ENCODE peak calls at places on chromosomes 5 and 9, in seven cellular contexts. One of them, this sample, is unnamed.
A peak's percentile ranks its signal among the peaks of the same experiment; 100 is the strongest.

GRCh38 chr9:109467936-109468335 is 30.2 kb downstream of the PTPN3 start:
- DNase-seq in AG04449: no peak
- DNase-seq in ovary: no peak
- DNase-seq in heart right ventricle: no peak
- DNase-seq in bronchial epithelial cell: peak; percentile 71
- DNase-seq in HepG2: no peak
- DNase-seq in PC-3: no peak
- DNase-seq in this sample: no peak

GRCh38 chr5:78056053-78056452 is 238.4 kb downstream of the AP3B1 start:
- DNase-seq in AG04449: no peak
- DNase-seq in ovary: no peak
- DNase-seq in heart right ventricle: no peak
- DNase-seq in bronchial epithelial cell: no peak
- DNase-seq in PC-3: no peak
- DNase-seq in HepG2: no peak
- DNase-seq in this sample: no peak

GRCh38 chr5:137312060-137312459 is 187.1 kb downstream of the SPOCK1 start:
- DNase-seq in PC-3: no peak
- DNase-seq in HepG2: no peak
- DNase-seq in ovary: no peak
- DNase-seq in AG04449: no peak
- DNase-seq in heart right ventricle: no peak
- DNase-seq in bronchial epithelial cell: no peak
- DNase-seq in this sample: peak; percentile 19

GRCh38 chr5:154794525-154795234 is 39.5 kb downstream of the LARP1 start:
- DNase-seq in HepG2: no peak
- DNase-seq in AG04449: no peak
- DNase-seq in ovary: no peak
- DNase-seq in bronchial epithelial cell: no peak
- DNase-seq in heart right ventricle: no peak
- DNase-seq in PC-3: no peak
- DNase-seq in this sample: no peak

GRCh38 chr5:98639258-98639657 is 134.2 kb upstream of the RGMB start:
- DNase-seq in AG04449: no peak
- DNase-seq in ovary: no peak
- DNase-seq in PC-3: no peak
- DNase-seq in heart right ventricle: no peak
- DNase-seq in HepG2: no peak
- DNase-seq in bronchial epithelial cell: no peak
- DNase-seq in this sample: no peak

GRCh38 chr5:43941806-43942205 is 338.8 kb downstream of the NNT start:
- DNase-seq in AG04449: no peak
- DNase-seq in HepG2: no peak
- DNase-seq in heart right ventricle: no peak
- DNase-seq in ovary: no peak
- DNase-seq in PC-3: no peak
- DNase-seq in bronchial epithelial cell: no peak
- DNase-seq in this sample: no peak

GRCh38 chr5:135477594-135477993 is 25.4 kb upstream of the TIFAB start:
- DNase-seq in ovary: no peak
- DNase-seq in heart right ventricle: no peak
- DNase-seq in AG04449: no peak
- DNase-seq in HepG2: no peak
- DNase-seq in bronchial epithelial cell: no peak
- DNase-seq in PC-3: no peak
- DNase-seq in this sample: no peak

GRCh38 chr5:83157120-83157519 is 79.8 kb downstream of the XRCC4 start:
- DNase-seq in PC-3: no peak
- DNase-seq in bronchial epithelial cell: no peak
- DNase-seq in ovary: no peak
- DNase-seq in HepG2: no peak
- DNase-seq in AG04449: no peak
- DNase-seq in heart right ventricle: no peak
- DNase-seq in this sample: no peak

GRCh38 chr9:122923947-122924346 is 7.4 kb downstream of the ZBTB26 start:
- DNase-seq in PC-3: no peak
- DNase-seq in AG04449: no peak
- DNase-seq in HepG2: no peak
- DNase-seq in heart right ventricle: no peak
- DNase-seq in bronchial epithelial cell: no peak
- DNase-seq in ovary: no peak
- DNase-seq in this sample: no peak

GRCh38 chr5:126097881-126098280 is 325.3 kb upstream of the GRAMD2B start:
- DNase-seq in PC-3: no peak
- DNase-seq in heart right ventricle: no peak
- DNase-seq in bronchial epithelial cell: no peak
- DNase-seq in AG04449: no peak
- DNase-seq in HepG2: no peak
- DNase-seq in ovary: no peak
- DNase-seq in this sample: no peak

GRCh38 chr9:134333234-134333873 is 7.1 kb downstream of the RXRA start:
- DNase-seq in HepG2: peak; percentile 87
- DNase-seq in AG04449: no peak
- DNase-seq in ovary: no peak
- DNase-seq in bronchial epithelial cell: no peak
- DNase-seq in PC-3: no peak
- DNase-seq in heart right ventricle: peak; percentile 34
- DNase-seq in this sample: no peak

GRCh38 chr5:43066231-43066798 is 26.2 kb upstream of the ANXA2R start:
- DNase-seq in AG04449: no peak
- DNase-seq in ovary: peak; percentile 68
- DNase-seq in bronchial epithelial cell: peak; percentile 52
- DNase-seq in HepG2: peak; percentile 55
- DNase-seq in heart right ventricle: peak; percentile 78
- DNase-seq in PC-3: peak; percentile 69
- DNase-seq in this sample: peak; percentile 91

GRCh38 chr5:137778772-137779564 is 24.8 kb upstream of the HNRNPA0 start:
- DNase-seq in HepG2: peak; percentile 27
- DNase-seq in bronchial epithelial cell: peak; percentile 37
- DNase-seq in PC-3: peak; percentile 54
- DNase-seq in AG04449: no peak
- DNase-seq in ovary: no peak
- DNase-seq in heart right ventricle: no peak
- DNase-seq in this sample: no peak

GRCh38 chr9:36045610-36046009 is 8.9 kb downstream of the RECK start:
- DNase-seq in ovary: no peak
- DNase-seq in HepG2: no peak
- DNase-seq in bronchial epithelial cell: no peak
- DNase-seq in PC-3: no peak
- DNase-seq in heart right ventricle: no peak
- DNase-seq in AG04449: no peak
- DNase-seq in this sample: no peak

DNA sequence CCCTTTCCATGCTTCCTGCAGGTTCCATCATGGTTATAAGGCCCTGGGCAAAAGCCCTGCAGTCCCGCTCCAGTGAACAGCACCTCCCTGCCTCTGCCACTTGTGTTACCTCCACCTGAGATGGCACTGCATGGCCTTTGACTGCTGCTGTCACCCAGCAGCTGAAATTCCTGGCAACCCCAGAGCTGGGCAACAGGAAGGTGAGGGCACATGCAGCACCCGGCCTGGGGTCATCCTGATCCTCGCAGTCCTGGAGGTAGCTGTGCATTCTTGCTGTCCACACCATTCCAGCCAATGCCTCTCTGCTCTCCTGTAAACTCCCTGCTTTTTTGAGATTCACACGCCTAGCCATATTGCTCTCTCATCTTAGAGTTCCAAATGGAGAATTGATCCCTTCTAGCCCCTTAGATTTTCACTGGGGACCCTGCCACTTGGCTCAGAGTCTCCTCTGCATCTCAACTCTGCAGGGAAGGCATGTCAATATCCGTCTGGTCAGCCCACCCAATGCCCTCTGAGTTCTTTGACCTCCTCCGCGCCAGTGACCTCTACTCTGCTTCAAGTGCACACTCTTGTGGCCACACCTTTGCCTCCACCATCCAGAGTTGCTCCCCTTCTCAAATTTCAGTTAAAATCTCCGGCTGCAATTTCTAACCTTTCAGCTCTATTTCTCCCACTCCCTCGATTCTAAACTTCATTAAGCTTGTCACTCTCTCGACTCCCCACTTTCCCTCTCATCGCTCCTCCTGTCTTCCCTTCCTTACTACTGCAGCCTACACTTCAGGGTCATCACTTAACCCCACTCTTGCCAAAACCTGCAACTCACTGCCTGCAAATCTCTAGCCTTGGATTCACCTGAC is 93.4 kb downstream of the ANKH start:
- DNase-seq in bronchial epithelial cell: no peak
- DNase-seq in ovary: no peak
- DNase-seq in AG04449: no peak
- DNase-seq in heart right ventricle: no peak
- DNase-seq in PC-3: no peak
- DNase-seq in HepG2: no peak
- DNase-seq in this sample: no peak
- TF ChIP-seq CTCF in bronchial epithelial cell: no peak
- TF ChIP-seq CTCF in ovary: no peak
- TF ChIP-seq CTCF in AG04449: no peak
- TF ChIP-seq CTCF in heart right ventricle: no peak
- TF ChIP-seq CTCF in PC-3: no peak
- TF ChIP-seq CTCF in HepG2: no peak
- TF ChIP-seq CTCF in this sample: no peak

DNA sequence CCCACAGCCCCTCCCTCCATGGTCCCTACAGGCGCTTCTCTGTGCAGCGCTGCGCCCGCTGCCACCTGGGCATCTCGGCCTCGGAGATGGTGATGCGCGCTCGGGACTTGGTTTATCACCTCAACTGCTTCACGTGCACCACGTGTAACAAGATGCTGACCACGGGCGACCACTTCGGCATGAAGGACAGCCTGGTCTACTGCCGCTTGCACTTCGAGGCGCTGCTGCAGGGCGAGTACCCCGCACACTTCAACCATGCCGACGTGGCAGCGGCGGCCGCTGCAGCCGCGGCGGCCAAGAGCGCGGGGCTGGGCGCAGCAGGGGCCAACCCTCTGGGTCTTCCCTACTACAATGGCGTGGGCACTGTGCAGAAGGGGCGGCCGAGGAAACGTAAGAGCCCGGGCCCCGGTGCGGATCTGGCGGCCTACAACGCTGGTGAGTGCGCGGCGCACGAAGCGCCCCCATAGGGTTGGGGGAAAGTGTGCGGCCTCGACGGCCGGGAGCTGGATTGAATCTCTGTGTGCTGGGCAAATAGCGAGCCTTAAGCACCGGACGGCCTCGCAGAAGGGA is 3.6 kb downstream of the LHX2 start:
- DNase-seq in heart right ventricle: no peak
- DNase-seq in HepG2: no peak
- DNase-seq in bronchial epithelial cell: no peak
- DNase-seq in PC-3: no peak
- DNase-seq in ovary: no peak
- DNase-seq in AG04449: no peak
- DNase-seq in this sample: no peak
- TF ChIP-seq CTCF in heart right ventricle: no peak
- TF ChIP-seq CTCF in HepG2: no peak
- TF ChIP-seq CTCF in bronchial epithelial cell: no peak
- TF ChIP-seq CTCF in PC-3: no peak
- TF ChIP-seq CTCF in ovary: no peak
- TF ChIP-seq CTCF in AG04449: no peak
- TF ChIP-seq CTCF in this sample: no peak

GRCh38 chr9:3431890-3432289 is 93.9 kb downstream of the RFX3 start:
- DNase-seq in bronchial epithelial cell: no peak
- DNase-seq in ovary: no peak
- DNase-seq in PC-3: no peak
- DNase-seq in HepG2: no peak
- DNase-seq in AG04449: no peak
- DNase-seq in heart right ventricle: no peak
- DNase-seq in this sample: no peak
- TF ChIP-seq CTCF in bronchial epithelial cell: no peak
- TF ChIP-seq CTCF in ovary: no peak
- TF ChIP-seq CTCF in PC-3: no peak
- TF ChIP-seq CTCF in HepG2: no peak
- TF ChIP-seq CTCF in AG04449: no peak
- TF ChIP-seq CTCF in heart right ventricle: no peak
- TF ChIP-seq CTCF in this sample: no peak

DNA sequence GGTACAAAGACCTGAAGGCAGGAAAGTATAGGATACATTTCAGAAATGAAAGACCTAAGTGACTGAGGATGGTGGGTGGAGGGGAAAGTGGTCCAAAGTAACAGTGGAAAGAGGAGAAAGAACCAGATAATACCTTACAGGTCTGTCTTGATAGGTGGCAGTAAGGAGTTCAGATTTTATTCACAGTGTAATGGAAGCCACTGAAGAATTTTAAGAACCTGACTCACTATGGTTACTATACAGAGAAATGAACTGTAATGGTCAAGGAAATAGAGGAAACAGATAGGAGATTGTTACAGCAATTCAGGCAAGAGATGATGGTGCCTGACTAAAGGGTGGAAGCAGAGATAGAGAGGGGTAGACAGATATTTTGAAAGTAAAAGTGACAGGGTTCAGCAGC is 46.5 kb downstream of the EPB41L4A start:
- DNase-seq in ovary: no peak
- DNase-seq in HepG2: no peak
- DNase-seq in PC-3: peak; percentile 34
- DNase-seq in AG04449: no peak
- DNase-seq in bronchial epithelial cell: peak; percentile 64
- DNase-seq in heart right ventricle: no peak
- DNase-seq in this sample: no peak
- TF ChIP-seq CTCF in ovary: no peak
- TF ChIP-seq CTCF in HepG2: no peak
- TF ChIP-seq CTCF in PC-3: peak; percentile 28
- TF ChIP-seq CTCF in AG04449: no peak
- TF ChIP-seq CTCF in bronchial epithelial cell: peak; percentile 21
- TF ChIP-seq CTCF in heart right ventricle: no peak
- TF ChIP-seq CTCF in this sample: peak; percentile 12

GRCh38 chr5:74595143-74595915 is 45.2 kb downstream of the ENC1 start:
- DNase-seq in ovary: peak; percentile 19
- DNase-seq in bronchial epithelial cell: peak; percentile 17
- DNase-seq in HepG2: peak; percentile 87
- DNase-seq in PC-3: no peak
- DNase-seq in AG04449: no peak
- DNase-seq in heart right ventricle: no peak
- DNase-seq in this sample: no peak

GRCh38 chr5:74596930-74597329 is 43.6 kb downstream of the ENC1 start:
- DNase-seq in heart right ventricle: no peak
- DNase-seq in HepG2: no peak
- DNase-seq in ovary: no peak
- DNase-seq in PC-3: no peak
- DNase-seq in bronchial epithelial cell: no peak
- DNase-seq in AG04449: no peak
- DNase-seq in this sample: no peak

GRCh38 chr5:74594172-74595040 is 46.1 kb downstream of the ENC1 start:
- DNase-seq in HepG2: no peak
- DNase-seq in AG04449: no peak
- DNase-seq in ovary: no peak
- DNase-seq in bronchial epithelial cell: no peak
- DNase-seq in heart right ventricle: no peak
- DNase-seq in PC-3: no peak
- DNase-seq in this sample: no peak

GRCh38 chr5:74598731-74599624 is 41.5 kb downstream of the ENC1 start:
- DNase-seq in heart right ventricle: no peak
- DNase-seq in PC-3: no peak
- DNase-seq in AG04449: no peak
- DNase-seq in ovary: no peak
- DNase-seq in HepG2: peak; percentile 29
- DNase-seq in bronchial epithelial cell: no peak
- DNase-seq in this sample: no peak
- TF ChIP-seq CTCF in heart right ventricle: no peak
- TF ChIP-seq CTCF in PC-3: no peak
- TF ChIP-seq CTCF in AG04449: no peak
- TF ChIP-seq CTCF in ovary: no peak
- TF ChIP-seq CTCF in HepG2: peak; percentile 12
- TF ChIP-seq CTCF in bronchial epithelial cell: no peak
- TF ChIP-seq CTCF in this sample: no peak

This sample was measured in osteocyte.